ENCODE peak calls at places on chromosomes 1 and 21, in nine cellular contexts. G is non-pigmented ciliary epithelial cell, Z is germinal center, J is amniotic epithelial cell, T is foreskin keratinocyte, E is SHP77, A is mammary epithelial cell, S is upper lobe of right lung, O is fibroblast of lung. M is an unnamed sample.
A peak's percentile ranks its signal among the peaks of the same experiment; 100 is the strongest.

GRCh38 chr1:36513676-36514473 is 31.2 kb upstream of the CSF3R start:
- DNase-seq in G (no peak), Z (no peak), J (no peak), T (no peak), E (no peak), A (no peak), S (peak; percentile 31), O (no peak), M (no peak)

GRCh38 chr1:229406798-229407197 is 27.1 kb downstream of the ACTA1 start:
- DNase-seq in G (no peak), Z (no peak), J (no peak), T (no peak), E (no peak), A (no peak), S (no peak), O (no peak), M (no peak)

GRCh38 chr1:226656601-226657277 is 82.3 kb downstream of the ITPKB start:
- DNase-seq in G (no peak), Z (no peak), J (peak; percentile 59), T (peak; percentile 87), E (peak; percentile 59), A (peak; percentile 90), S (no peak), O (peak; percentile 92), M (peak; percentile 62)

GRCh38 chr1:109478806-109479205 is 4.9 kb upstream of the ATXN7L2 start:
- DNase-seq in G (no peak), Z (no peak), J (no peak), T (peak; percentile 36), E (no peak), A (peak; percentile 40), S (no peak), O (no peak), M (no peak)

GRCh38 chr21:42395910-42396625 is at the start of gene TMPRSS3:
- DNase-seq in G (no peak), Z (no peak), J (no peak), T (peak; percentile 9), E (no peak), A (peak; percentile 57), S (peak; percentile 71), O (no peak), M (no peak)

GRCh38 chr1:62716397-62716796 is 28.2 kb upstream of the DOCK7 start:
- DNase-seq in G (no peak), Z (no peak), J (no peak), T (peak; percentile 83), E (no peak), A (peak; percentile 65), S (no peak), O (no peak), M (no peak)

GRCh38 chr1:233721003-233721595 is 107.2 kb downstream of the KCNK1 start:
- DNase-seq in G (no peak), Z (no peak), J (no peak), T (peak; percentile 42), E (no peak), A (peak; percentile 34), S (no peak), O (no peak), M (no peak)

GRCh38 chr1:37308571-37308960 is 165.8 kb upstream of the ZC3H12A start:
- DNase-seq in G (no peak), Z (no peak), J (no peak), T (no peak), E (no peak), A (no peak), S (no peak), O (no peak), M (no peak)

GRCh38 chr1:90200637-90201235 is 205.8 kb downstream of the ZNF326 start:
- DNase-seq in G (no peak), Z (no peak), J (no peak), T (no peak), E (no peak), A (no peak), S (no peak), O (no peak), M (no peak)

GRCh38 chr1:59597420-59598199 is 217.1 kb upstream of the HOOK1 start:
- DNase-seq in G (no peak), Z (no peak), J (peak; percentile 52), T (no peak), E (no peak), A (no peak), S (no peak), O (no peak), M (no peak)

GRCh38 chr1:35192056-35192852 is 691 bp downstream of the SFPQ start:
- DNase-seq in G (no peak), Z (peak; percentile 90), J (peak; percentile 66), T (peak; percentile 44), E (peak; percentile 24), A (peak; percentile 71), S (peak; percentile 94), O (peak; percentile 74), M (peak; percentile 91)

GRCh38 chr1:218553197-218553596 is 208.1 kb downstream of the TGFB2 start:
- DNase-seq in G (no peak), Z (no peak), J (no peak), T (no peak), E (no peak), A (no peak), S (no peak), O (no peak), M (no peak)

GRCh38 chr1:27192039-27192529 is 37.2 kb upstream of the SLC9A1 start:
- DNase-seq in G (no peak), Z (no peak), J (peak; percentile 22), T (peak; percentile 4), E (no peak), A (peak; percentile 41), S (no peak), O (peak; percentile 24), M (no peak)

GRCh38 chr1:78333426-78334012 is 157.3 kb upstream of the PTGFR start:
- DNase-seq in G (no peak), Z (no peak), J (peak; percentile 76), T (peak; percentile 37), E (no peak), A (peak; percentile 11), S (no peak), O (peak; percentile 62), M (no peak)

GRCh38 chr1:223639333-223639749 is 26.2 kb downstream of the CAPN8 start:
- DNase-seq in G (no peak), Z (no peak), J (no peak), T (peak; percentile 5), E (no peak), A (peak; percentile 31), S (no peak), O (peak; percentile 8), M (no peak)

GRCh38 chr1:201742476-201742875 is 86.5 kb upstream of the IPO9 start:
- DNase-seq in G (no peak), Z (no peak), J (peak; percentile 69), T (no peak), E (no peak), A (peak; percentile 42), S (no peak), O (no peak), M (peak; percentile 73)

GRCh38 chr1:168623003-168623828 is 46.8 kb downstream of the XCL1 start:
- DNase-seq in G (peak; percentile 61), Z (no peak), J (peak; percentile 49), T (peak; percentile 60), E (no peak), A (peak; percentile 46), S (no peak), O (peak; percentile 63), M (peak; percentile 56)

GRCh38 chr1:26335774-26336476 is 18.0 kb downstream of the CRYBG2 start:
- DNase-seq in G (no peak), Z (no peak), J (no peak), T (no peak), E (no peak), A (no peak), S (no peak), O (no peak), M (no peak)

GRCh38 chr1:101816262-101816661 is 180.5 kb downstream of the OLFM3 start:
- DNase-seq in G (no peak), Z (no peak), J (no peak), T (no peak), E (no peak), A (no peak), S (no peak), O (no peak), M (no peak)

GRCh38 chr1:11682799-11683198 is 1.9 kb upstream of the MAD2L2 start:
- DNase-seq in G (no peak), Z (no peak), J (peak; percentile 14), T (no peak), E (no peak), A (no peak), S (no peak), O (no peak), M (no peak)

GRCh38 chr1:68322837-68323687 is 90.7 kb upstream of the WLS start:
- DNase-seq in G (no peak), Z (no peak), J (peak; percentile 92), T (no peak), E (no peak), A (peak; percentile 47), S (no peak), O (peak; percentile 63), M (peak; percentile 69)

GRCh38 chr1:32892368-32893197 is 6.3 kb downstream of the HPCA start:
- DNase-seq in G (no peak), Z (peak; percentile 85), J (peak; percentile 11), T (no peak), E (peak; percentile 16), A (no peak), S (peak; percentile 65), O (peak; percentile 22), M (peak; percentile 59)

GRCh38 chr1:47624531-47624930 is 186.7 kb downstream of the FOXD2 start:
- DNase-seq in G (no peak), Z (no peak), J (peak; percentile 2), T (no peak), E (no peak), A (peak; percentile 10), S (no peak), O (no peak), M (no peak)

GRCh38 chr1:115322631-115323030 is 15.4 kb downstream of the NGF start:
- DNase-seq in G (no peak), Z (no peak), J (peak; percentile 27), T (no peak), E (no peak), A (no peak), S (no peak), O (no peak), M (no peak)

GRCh38 chr21:39313457-39314154 is at the start of gene BRWD1:
- DNase-seq in G (peak; percentile 26), Z (peak; percentile 82), J (peak; percentile 81), T (peak; percentile 81), E (peak; percentile 57), A (peak; percentile 82), S (peak; percentile 92), O (peak; percentile 87), M (peak; percentile 86)

GRCh38 chr1:14850563-14850962 is 252.1 kb downstream of the KAZN start:
- DNase-seq in G (no peak), Z (no peak), J (no peak), T (no peak), E (no peak), A (no peak), S (no peak), O (peak; percentile 8), M (no peak)

GRCh38 chr1:103497404-103497803 is 28.1 kb upstream of the RNPC3 start:
- DNase-seq in G (no peak), Z (no peak), J (no peak), T (peak; percentile 60), E (no peak), A (peak; percentile 26), S (no peak), O (no peak), M (no peak)

GRCh38 chr1:9671377-9672140 is 20.0 kb downstream of the PIK3CD start:
- DNase-seq in G (no peak), Z (no peak), J (peak; percentile 44), T (peak; percentile 91), E (no peak), A (peak; percentile 85), S (no peak), O (no peak), M (no peak)

M was measured in psoas muscle.